ENCODE peak calls at places on chromosomes 6 and 20, in seven cellular contexts. F is smooth muscle cell of the brain vasculature, N is GM20000, C is HT1080, H is astrocyte, O is astrocyte of the spinal cord, T is germinal center. A is an unnamed sample.

GRCh38 chr6:132131351-132131750 is 180.2 kb upstream of the CCN2 start:
- DNase-seq in F (no peak), N (no peak), C (no peak), H (no peak), O (no peak), T (no peak), A (no peak)

GRCh38 chr20:36666181-36666740 is 20.3 kb upstream of the SLA2 start:
- DNase-seq in F (no peak), N (no peak), C (peak), H (no peak), O (peak), T (no peak), A (no peak)

GRCh38 chr6:168216139-168216538 is 103.4 kb downstream of the DACT2 start:
- DNase-seq in F (no peak), N (no peak), C (no peak), H (no peak), O (no peak), T (no peak), A (no peak)

GRCh38 chr20:3172933-3173581 is at the start of gene LZTS3:
- DNase-seq in F (no peak), N (peak), C (peak), H (peak), O (peak), T (peak), A (peak)

GRCh38 chr6:31378721-31379103 is 21.7 kb upstream of the HLA-B start:
- DNase-seq in F (no peak), N (no peak), C (no peak), H (no peak), O (no peak), T (no peak), A (no peak)

GRCh38 chr20:64101731-64102621 is 5.4 kb downstream of the NPBWR2 start:
- DNase-seq in F (no peak), N (peak), C (no peak), H (no peak), O (no peak), T (peak), A (peak)

GRCh38 chr6:19873031-19873430 is 35.9 kb downstream of the ID4 start:
- DNase-seq in F (no peak), N (no peak), C (peak), H (no peak), O (no peak), T (no peak), A (no peak)

GRCh38 chr6:53731906-53732636 is 62.7 kb upstream of the LRRC1 start:
- DNase-seq in F (no peak), N (no peak), C (no peak), H (peak), O (no peak), T (no peak), A (no peak)

GRCh38 chr6:12605888-12606345 is 110.7 kb upstream of the PHACTR1 start:
- DNase-seq in F (peak), N (peak), C (peak), H (peak), O (peak), T (peak), A (no peak)

GRCh38 chr6:137680678-137681346 is 186.2 kb upstream of the TNFAIP3 start:
- DNase-seq in F (no peak), N (no peak), C (peak), H (peak), O (peak), T (no peak), A (no peak)

GRCh38 chr6:28393912-28394662 is 5.5 kb downstream of the ZSCAN12 start:
- DNase-seq in F (no peak), N (no peak), C (peak), H (no peak), O (peak), T (no peak), A (no peak)

GRCh38 chr20:61281286-61281795 is 29.3 kb downstream of the CDH4 start:
- DNase-seq in F (no peak), N (no peak), C (no peak), H (no peak), O (no peak), T (no peak), A (no peak)

GRCh38 chr6:10194816-10195639 is 219.8 kb downstream of the TFAP2A start:
- DNase-seq in F (no peak), N (no peak), C (no peak), H (peak), O (no peak), T (no peak), A (no peak)

GRCh38 chr6:46419576-46420002 is 71.7 kb downstream of the RCAN2 start:
- DNase-seq in F (peak), N (peak), C (peak), H (peak), O (peak), T (peak), A (no peak)

GRCh38 chr6:161169690-161170089 is 104.2 kb downstream of the AGPAT4 start:
- DNase-seq in F (no peak), N (no peak), C (peak), H (peak), O (peak), T (no peak), A (no peak)

GRCh38 chr20:14334306-14334930 is 3.0 kb downstream of the FLRT3 start:
- DNase-seq in F (peak), N (no peak), C (peak), H (peak), O (peak), T (no peak), A (no peak)

GRCh38 chr6:32045811-32046449 is 7.7 kb downstream of the CYP21A2 start:
- DNase-seq in F (no peak), N (no peak), C (no peak), H (no peak), O (no peak), T (no peak), A (no peak)

GRCh38 chr6:144786825-144787224 is 501.7 kb downstream of the UTRN start:
- DNase-seq in F (no peak), N (no peak), C (no peak), H (no peak), O (no peak), T (no peak), A (no peak)

GRCh38 chr6:130796313-130796905 is 30.8 kb upstream of the SMLR1 start:
- DNase-seq in F (peak), N (no peak), C (peak), H (peak), O (peak), T (no peak), A (no peak)

GRCh38 chr6:2973656-2974055 is 2.3 kb upstream of the SERPINB6 start:
- DNase-seq in F (no peak), N (no peak), C (no peak), H (no peak), O (no peak), T (no peak), A (no peak)

GRCh38 chr6:40268166-40268958 is 318.8 kb downstream of the LRFN2 start:
- DNase-seq in F (no peak), N (no peak), C (no peak), H (no peak), O (no peak), T (no peak), A (no peak)

GRCh38 chr6:152378154-152378553 is 259.0 kb downstream of the SYNE1 start:
- DNase-seq in F (no peak), N (no peak), C (peak), H (peak), O (peak), T (no peak), A (no peak)

GRCh38 chr20:12241065-12241464 is 323.4 kb downstream of the BTBD3 start:
- DNase-seq in F (no peak), N (no peak), C (no peak), H (no peak), O (no peak), T (no peak), A (no peak)

GRCh38 chr6:18261877-18262276 is 2.5 kb downstream of the DEK start:
- DNase-seq in F (no peak), N (no peak), C (no peak), H (no peak), O (no peak), T (no peak), A (no peak)

GRCh38 chr20:31710423-31711250 is 12.0 kb downstream of the BCL2L1 start:
- DNase-seq in F (no peak), N (no peak), C (no peak), H (no peak), O (no peak), T (no peak), A (no peak)